ENCODE peak calls at places on chromosomes 2 and 18, in six cellular contexts. N, O, K, S, F and R are unnamed samples.

GRCh38 chr2:141393214-141393545 is 737.6 kb downstream of the LRP1B start:
- DNase-seq in N (no peak), O (no peak), K (no peak), S (no peak), F (no peak), R (no peak)

GRCh38 chr2:235746257-235746934 is 252.6 kb downstream of the AGAP1 start:
- DNase-seq in N (peak), O (peak), K (peak), S (no peak), F (peak), R (peak)

GRCh38 chr2:151544449-151544848 is 134.7 kb downstream of the RIF1 start:
- DNase-seq in N (no peak), O (no peak), K (no peak), S (no peak), F (no peak), R (no peak)

GRCh38 chr2:237733677-237734300 is 64.8 kb upstream of the RBM44 start:
- DNase-seq in N (no peak), O (no peak), K (no peak), S (no peak), F (no peak), R (no peak)

GRCh38 chr2:37783545-37783944 is 112.1 kb upstream of the CDC42EP3 start:
- DNase-seq in N (no peak), O (no peak), K (no peak), S (no peak), F (no peak), R (no peak)

GRCh38 chr2:43877782-43878464 is 39.2 kb downstream of the ABCG8 start:
- DNase-seq in N (peak), O (peak), K (peak), S (peak), F (peak), R (peak)

GRCh38 chr2:47271054-47272000 is 116.2 kb upstream of the STPG4 start:
- DNase-seq in N (no peak), O (no peak), K (no peak), S (no peak), F (no peak), R (no peak)

GRCh38 chr2:64750001-64750816 is 96.5 kb upstream of the SERTAD2 start:
- DNase-seq in N (peak), O (peak), K (peak), S (peak), F (peak), R (peak)

GRCh38 chr2:11071207-11071606 is 84.1 kb upstream of the SLC66A3 start:
- DNase-seq in N (no peak), O (no peak), K (no peak), S (no peak), F (peak), R (no peak)

GRCh38 chr18:2902327-2902726 is 55.5 kb downstream of the EMILIN2 start:
- DNase-seq in N (no peak), O (no peak), K (no peak), S (no peak), F (no peak), R (no peak)

GRCh38 chr2:182784777-182785176 is 68.7 kb downstream of the DNAJC10 start:
- DNase-seq in N (no peak), O (no peak), K (no peak), S (no peak), F (no peak), R (no peak)

GRCh38 chr2:156116113-156116512 is 216.4 kb downstream of the NR4A2 start:
- DNase-seq in N (no peak), O (no peak), K (no peak), S (no peak), F (no peak), R (no peak)

GRCh38 chr2:197674546-197674945 is 841 bp downstream of the RFTN2 start:
- DNase-seq in N (no peak), O (no peak), K (no peak), S (no peak), F (peak), R (no peak)

GRCh38 chr2:38274286-38275276 is 102.5 kb downstream of the ATL2 start:
- DNase-seq in N (peak), O (peak), K (no peak), S (no peak), F (peak), R (peak)

GRCh38 chr18:73992242-73993022 is 155.2 kb downstream of the FBXO15 start:
- DNase-seq in N (no peak), O (no peak), K (no peak), S (no peak), F (no peak), R (no peak)

GRCh38 chr18:57837917-57838548 is 34.9 kb upstream of the ATP8B1 start:
- DNase-seq in N (no peak), O (no peak), K (no peak), S (no peak), F (no peak), R (no peak)

GRCh38 chr2:156476516-156477206 is 40.5 kb downstream of the GPD2 start:
- DNase-seq in N (no peak), O (no peak), K (no peak), S (no peak), F (no peak), R (no peak)

GRCh38 chr2:172096661-172097547 is 5.8 kb downstream of the DLX2 start:
- DNase-seq in N (no peak), O (peak), K (no peak), S (peak), F (no peak), R (no peak)

GRCh38 chr2:27308359-27308875 is at the start of gene UCN:
- DNase-seq in N (no peak), O (peak), K (no peak), S (peak), F (peak), R (peak)

GRCh38 chr2:96788393-96789244 is 27.4 kb upstream of the CNNM3 start:
- DNase-seq in N (no peak), O (no peak), K (peak), S (no peak), F (peak), R (no peak)

GRCh38 chr2:181454990-181455520 is 2.1 kb upstream of the ITGA4 start:
- DNase-seq in N (no peak), O (no peak), K (no peak), S (no peak), F (no peak), R (no peak)

GRCh38 chr2:166057363-166058169 is 70.3 kb downstream of the SCN1A start:
- DNase-seq in N (no peak), O (no peak), K (no peak), S (no peak), F (no peak), R (no peak)

GRCh38 chr2:169776483-169776802 is 22.2 kb upstream of the SSB start:
- DNase-seq in N (no peak), O (no peak), K (no peak), S (no peak), F (no peak), R (no peak)

GRCh38 chr2:38876407-38876806 is 631 bp downstream of the MORN2 start:
- DNase-seq in N (peak), O (no peak), K (no peak), S (no peak), F (no peak), R (peak)

GRCh38 chr18:598053-598665 is 1.4 kb downstream of the CLUL1 start:
- DNase-seq in N (no peak), O (no peak), K (no peak), S (no peak), F (no peak), R (no peak)

GRCh38 chr2:38281095-38281742 is 95.9 kb downstream of the ATL2 start:
- DNase-seq in N (no peak), O (no peak), K (no peak), S (no peak), F (no peak), R (no peak)

GRCh38 chr18:28904789-28905364 is 727.9 kb upstream of the CDH2 start:
- DNase-seq in N (no peak), O (no peak), K (no peak), S (no peak), F (no peak), R (no peak)

GRCh38 chr2:59882822-59883221 is 670.6 kb downstream of the BCL11A start:
- DNase-seq in N (no peak), O (no peak), K (no peak), S (no peak), F (no peak), R (no peak)

GRCh38 chr2:24317491-24317920 is 42.8 kb downstream of the ITSN2 start:
- DNase-seq in N (no peak), O (no peak), K (no peak), S (peak), F (peak), R (no peak)

GRCh38 chr18:37985126-37985525 is 419.5 kb upstream of the CELF4 start:
- DNase-seq in N (no peak), O (no peak), K (no peak), S (no peak), F (no peak), R (no peak)

GRCh38 chr18:4888251-4888650 is 308.8 kb downstream of the AKAIN1 start:
- DNase-seq in N (no peak), O (no peak), K (no peak), S (no peak), F (no peak), R (no peak)

GRCh38 chr2:9703701-9704221 is 73.0 kb upstream of the YWHAQ start:
- DNase-seq in N (peak), O (no peak), K (no peak), S (no peak), F (peak), R (no peak)

GRCh38 chr2:3637692-3638455 is 20.1 kb upstream of the ALLC start:
- DNase-seq in N (no peak), O (no peak), K (peak), S (no peak), F (no peak), R (no peak)

GRCh38 chr18:63646916-63647315 is 2.9 kb upstream of the SERPINB4 start:
- DNase-seq in N (no peak), O (no peak), K (no peak), S (no peak), F (no peak), R (no peak)

GRCh38 chr2:25966531-25967265 is 15.6 kb downstream of the KIF3C start:
- DNase-seq in N (no peak), O (no peak), K (no peak), S (no peak), F (peak), R (no peak)

GRCh38 chr2:68737717-68738116 is 3.1 kb downstream of the ARHGAP25 start:
- DNase-seq in N (no peak), O (no peak), K (no peak), S (no peak), F (peak), R (no peak)

GRCh38 chr2:241658296-241658695 is 20.8 kb downstream of the ATG4B start:
- DNase-seq in N (no peak), O (no peak), K (no peak), S (no peak), F (no peak), R (no peak)

GRCh38 chr2:241660593-241661213 is 23.2 kb downstream of the ATG4B start:
- DNase-seq in N (no peak), O (no peak), K (no peak), S (peak), F (no peak), R (no peak)

GRCh38 chr2:241656190-241656741 is 18.8 kb downstream of the ATG4B start:
- DNase-seq in N (no peak), O (no peak), K (no peak), S (peak), F (no peak), R (no peak)

GRCh38 chr2:241657851-241658254 is 20.4 kb downstream of the ATG4B start:
- DNase-seq in N (no peak), O (no peak), K (no peak), S (peak), F (no peak), R (no peak)

DNA sequence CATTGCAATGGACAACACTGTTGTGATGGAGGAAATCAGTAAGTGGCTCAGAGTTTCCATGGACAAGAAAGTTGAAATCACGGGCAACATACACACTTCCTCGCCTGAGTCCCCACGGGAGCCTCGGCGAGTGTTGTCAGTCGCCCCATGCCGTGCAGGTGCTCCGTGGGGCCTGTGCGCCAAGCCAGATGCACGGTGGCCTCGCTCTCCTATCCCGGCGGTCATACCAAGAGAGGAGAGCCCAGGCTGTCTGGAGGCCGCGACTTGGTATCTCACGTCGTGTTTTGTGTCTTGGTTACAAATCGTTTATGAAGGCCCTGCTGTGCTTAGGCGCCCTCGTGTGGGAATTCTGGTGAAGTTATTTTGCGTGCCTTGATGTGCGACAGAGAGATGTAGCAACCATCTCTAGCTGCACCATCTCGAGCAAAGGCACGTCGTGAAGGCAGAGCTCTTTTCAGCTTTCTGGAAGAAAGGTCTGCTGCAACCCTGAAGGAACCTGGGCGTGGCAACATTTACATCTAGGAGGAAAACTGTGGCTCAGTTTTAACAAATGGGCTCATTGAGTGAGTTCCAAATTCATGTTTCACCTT is 21.8 kb downstream of the ATG4B start:
- DNase-seq in N (peak), O (peak), K (peak), S (peak), F (peak), R (peak)
- TF ChIP-seq CTCF in N (peak), O (peak), K (peak), S (peak), F (peak), R (peak)

DNA sequence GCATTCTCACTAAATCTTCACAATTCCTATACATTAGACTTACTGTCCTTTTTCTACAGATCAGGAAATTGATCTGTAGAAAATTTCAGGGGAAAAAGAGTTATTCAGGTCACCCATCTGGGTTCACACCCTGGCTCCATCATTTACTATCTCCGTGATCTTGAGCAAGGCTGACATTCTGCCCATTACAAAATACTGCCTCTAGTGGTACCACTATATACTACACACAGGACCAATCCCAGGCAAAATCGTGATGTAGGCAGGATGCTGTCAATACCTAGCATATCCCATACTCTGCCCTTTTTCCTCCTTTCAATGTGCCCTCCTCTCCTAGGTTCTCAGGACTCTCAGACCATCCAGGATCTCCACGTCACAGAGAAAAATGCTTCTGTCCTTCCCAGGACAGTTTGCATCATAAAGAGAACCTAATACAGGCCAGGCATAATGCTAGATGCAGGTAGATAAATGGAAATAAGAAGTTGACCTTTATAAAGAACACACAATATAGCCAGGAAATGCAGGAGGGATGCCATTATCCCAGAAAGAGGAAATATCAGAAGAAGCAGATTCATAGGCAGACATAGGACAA is 101.9 kb downstream of the CDH20 start:
- DNase-seq in N (no peak), O (no peak), K (no peak), S (no peak), F (no peak), R (peak)
- TF ChIP-seq CTCF in N (peak), O (peak), K (no peak), S (no peak), F (peak), R (peak)

DNA sequence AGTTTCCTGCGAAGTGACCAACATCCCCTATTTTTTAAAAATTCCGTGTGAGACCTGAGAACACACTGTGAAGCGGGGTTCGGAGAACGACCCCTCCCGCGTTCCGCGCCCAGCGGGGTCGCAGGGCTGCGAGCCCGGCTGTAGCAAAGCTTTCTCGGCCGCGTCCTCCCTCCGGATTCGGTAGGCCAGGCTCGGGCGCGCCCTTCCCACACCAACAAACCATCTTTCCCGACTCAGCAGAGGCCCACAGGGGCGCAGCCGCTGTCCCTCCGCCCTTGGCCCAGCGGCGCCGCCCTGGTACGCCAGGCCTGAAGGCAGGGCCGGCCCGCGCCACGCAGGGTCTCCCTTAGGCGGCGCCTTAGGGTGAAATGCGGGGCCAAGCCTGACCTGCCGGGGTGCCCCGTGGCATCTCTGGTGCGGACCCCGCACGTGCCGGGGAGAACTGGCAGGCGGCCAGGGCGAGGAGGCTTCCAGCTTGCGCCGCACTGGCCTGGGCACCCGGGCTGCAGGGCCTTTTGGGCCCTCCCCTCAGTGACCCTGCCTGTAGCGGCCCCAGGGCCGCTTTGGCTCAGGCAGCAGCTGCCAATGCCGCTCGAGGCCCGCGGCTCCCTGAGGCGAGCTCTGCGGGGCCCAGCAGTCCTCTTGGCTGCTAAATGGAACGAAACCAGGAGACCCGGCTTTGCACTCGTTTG is 8.3 kb downstream of the OTX1 start:
- DNase-seq in N (no peak), O (peak), K (no peak), S (peak), F (no peak), R (peak)
- TF ChIP-seq CTCF in N (no peak), O (no peak), K (no peak), S (no peak), F (no peak), R (no peak)

GRCh38 chr2:152568566-152568965 is 148.7 kb downstream of the PRPF40A start:
- DNase-seq in N (no peak), O (no peak), K (no peak), S (no peak), F (no peak), R (no peak)

GRCh38 chr2:152566034-152566727 is 151.1 kb downstream of the PRPF40A start:
- DNase-seq in N (no peak), O (no peak), K (no peak), S (no peak), F (no peak), R (no peak)

GRCh38 chr2:152571035-152571766 is 146.1 kb downstream of the PRPF40A start:
- DNase-seq in N (no peak), O (no peak), K (peak), S (no peak), F (peak), R (no peak)

GRCh38 chr2:152566728-152567069 is 150.6 kb downstream of the PRPF40A start:
- DNase-seq in N (no peak), O (no peak), K (no peak), S (no peak), F (peak), R (no peak)

GRCh38 chr2:152569186-152569585 is 148.1 kb downstream of the PRPF40A start:
- DNase-seq in N (no peak), O (no peak), K (no peak), S (no peak), F (no peak), R (no peak)
- TF ChIP-seq CTCF in N (no peak), O (no peak), K (no peak), S (no peak), F (no peak), R (no peak)

DNA sequence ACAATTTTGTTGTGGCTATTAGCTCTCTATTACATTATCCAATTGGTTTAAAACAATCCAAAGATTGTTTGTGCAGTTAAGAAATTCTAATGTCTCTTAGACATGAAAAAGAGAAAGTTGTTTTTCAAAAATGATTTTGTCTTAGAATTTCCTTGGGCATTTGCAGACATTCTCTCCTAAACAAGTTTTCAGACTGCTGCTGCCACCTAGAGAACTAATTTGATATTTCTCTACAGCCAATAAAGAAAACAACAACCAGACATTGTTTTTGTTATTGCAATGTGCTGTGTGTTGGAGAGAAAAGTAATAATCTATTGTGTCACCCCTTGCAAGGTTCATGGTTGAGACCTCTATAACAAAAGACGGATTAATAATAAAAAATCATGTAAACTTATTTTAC is 119.0 kb upstream of the SYT4 start:
- DNase-seq in N (no peak), O (no peak), K (no peak), S (no peak), F (no peak), R (peak)
- TF ChIP-seq CTCF in N (no peak), O (peak), K (no peak), S (peak), F (no peak), R (peak)

GRCh38 chr18:48649231-48649630 is 110.4 kb downstream of the CTIF start:
- DNase-seq in N (no peak), O (no peak), K (no peak), S (no peak), F (no peak), R (no peak)
- TF ChIP-seq CTCF in N (no peak), O (no peak), K (no peak), S (no peak), F (no peak), R (no peak)

DNA sequence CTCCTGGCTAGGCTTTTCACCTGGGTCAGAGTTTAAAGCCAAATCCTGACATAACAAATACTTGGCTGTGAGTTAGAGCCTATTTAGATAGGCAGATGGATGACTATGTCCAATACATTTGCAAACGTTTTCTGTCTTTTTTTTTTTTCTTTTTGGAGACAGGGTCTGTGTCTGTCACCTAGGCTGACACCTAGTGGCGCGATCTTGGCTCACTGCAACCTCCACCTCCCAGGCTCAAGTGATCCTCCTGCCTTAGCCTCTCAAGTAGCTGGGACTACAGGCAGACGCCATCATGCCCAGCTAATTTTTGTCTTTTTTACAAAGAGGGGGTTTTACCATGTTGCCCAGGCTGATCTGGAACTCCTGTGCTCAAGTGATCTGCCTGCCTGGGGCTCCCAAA is 124.8 kb downstream of the DYM start:
- DNase-seq in N (no peak), O (no peak), K (no peak), S (no peak), F (no peak), R (peak)
- TF ChIP-seq CTCF in N (no peak), O (peak), K (no peak), S (no peak), F (no peak), R (peak)